ENCODE peak calls at places on chromosomes 5 and 9, in five cellular contexts. W is B cell; U is NK-92 treated with Interleukin-12 subunit alpha and Interleukin-12 subunit beta, amount 100 ng/mL, for 24 hours; L is EL; I is ELR. A is an unnamed sample.

GRCh38 chr5:1856596-1857255 is 26.0 kb downstream of the IRX4 start:
- DNase-seq in W (no peak), U (no peak), L (no peak), I (no peak), A (no peak)

GRCh38 chr5:51539232-51539631 is 156.0 kb downstream of the ISL1 start:
- DNase-seq in W (no peak), U (no peak), L (no peak), I (no peak), A (no peak)

GRCh38 chr5:66361070-66361469 is 217.0 kb downstream of the SREK1 start:
- DNase-seq in W (no peak), U (no peak), L (no peak), I (no peak), A (peak; percentile 1)

GRCh38 chr9:93122721-93123221 is 11.3 kb downstream of the NINJ1 start:
- DNase-seq in W (peak; percentile 16), U (no peak), L (no peak), I (no peak), A (no peak)

GRCh38 chr9:1366300-1366699 is 316.1 kb downstream of the DMRT2 start:
- DNase-seq in W (no peak), U (no peak), L (no peak), I (no peak), A (no peak)

GRCh38 chr5:33675958-33676464 is 215.8 kb downstream of the ADAMTS12 start:
- DNase-seq in W (peak; percentile 10), U (no peak), L (no peak), I (no peak), A (no peak)

GRCh38 chr5:122515709-122516431 is 203.8 kb downstream of the SNCAIP start:
- DNase-seq in W (peak; percentile 59), U (no peak), L (peak; percentile 69), I (peak; percentile 72), A (peak; percentile 61)

GRCh38 chr9:32449969-32450368 is 65.5 kb downstream of the ACO1 start:
- DNase-seq in W (no peak), U (no peak), L (no peak), I (no peak), A (no peak)

GRCh38 chr5:4295663-4296339 is 700.2 kb downstream of the IRX1 start:
- DNase-seq in W (no peak), U (no peak), L (no peak), I (no peak), A (no peak)

GRCh38 chr5:99814311-99815063 is 720.7 kb upstream of the FAM174A start:
- DNase-seq in W (no peak), U (no peak), L (no peak), I (no peak), A (no peak)

GRCh38 chr5:125499969-125500368 is 753.5 kb upstream of the ZNF608 start:
- DNase-seq in W (no peak), U (no peak), L (no peak), I (no peak), A (no peak)

GRCh38 chr5:158609729-158610128 is 490.0 kb downstream of the EBF1 start:
- DNase-seq in W (no peak), U (no peak), L (peak; percentile 74), I (no peak), A (no peak)

GRCh38 chr5:153678617-153679329 is 188.3 kb downstream of the GRIA1 start:
- DNase-seq in W (no peak), U (no peak), L (no peak), I (no peak), A (no peak)

GRCh38 chr5:32450952-32451351 is 6.4 kb upstream of the ZFR start:
- DNase-seq in W (no peak), U (no peak), L (no peak), I (peak; percentile 34), A (peak; percentile 15)

GRCh38 chr5:39400711-39401385 is 23.9 kb downstream of the DAB2 start:
- DNase-seq in W (no peak), U (no peak), L (peak; percentile 50), I (no peak), A (no peak)

GRCh38 chr9:35962126-35962906 is 4.4 kb upstream of the OR2S2 start:
- DNase-seq in W (no peak), U (no peak), L (peak; percentile 83), I (peak; percentile 67), A (peak; percentile 63)